ENCODE peak calls at places on chromosomes 3 and 15, in four cellular contexts. One of them, this sample, is unnamed.

GRCh38 chr3:122716667-122717066 is 36.0 kb downstream of the PARP14 start:
- DNase-seq in A549: no peak
- DNase-seq in K562: no peak
- DNase-seq in IMR-90: no peak
- DNase-seq in this sample: no peak

GRCh38 chr3:119240582-119241434 is at the start of gene B4GALT4:
- DNase-seq in K562: peak; percentile 87
- DNase-seq in A549: peak; percentile 90
- DNase-seq in IMR-90: peak; percentile 84
- DNase-seq in this sample: peak; percentile 73

GRCh38 chr3:31572605-31573459 is 40.1 kb downstream of the STT3B start:
- DNase-seq in A549: no peak
- DNase-seq in IMR-90: no peak
- DNase-seq in K562: no peak
- DNase-seq in this sample: no peak

GRCh38 chr3:84959470-84960380 is 936 bp downstream of the CADM2 start:
- DNase-seq in A549: no peak
- DNase-seq in IMR-90: no peak
- DNase-seq in K562: no peak
- DNase-seq in this sample: no peak

GRCh38 chr3:150961949-150962348 is 10.6 kb downstream of the CLRN1 start:
- DNase-seq in A549: no peak
- DNase-seq in IMR-90: no peak
- DNase-seq in K562: no peak
- DNase-seq in this sample: no peak

GRCh38 chr3:50807266-50807665 is 132.5 kb downstream of the DOCK3 start:
- DNase-seq in A549: no peak
- DNase-seq in IMR-90: no peak
- DNase-seq in K562: peak; percentile 1
- DNase-seq in this sample: no peak

GRCh38 chr3:122609798-122610559 is 32.5 kb downstream of the PARP15 start:
- DNase-seq in K562: no peak
- DNase-seq in IMR-90: peak; percentile 89
- DNase-seq in A549: peak; percentile 19
- DNase-seq in this sample: no peak

GRCh38 chr15:101017041-101017754 is 98.0 kb downstream of the LRRK1 start:
- DNase-seq in IMR-90: peak; percentile 6
- DNase-seq in K562: peak; percentile 38
- DNase-seq in A549: peak; percentile 55
- DNase-seq in this sample: no peak

GRCh38 chr3:53160660-53161344 is at the start of gene PRKCD:
- DNase-seq in A549: peak; percentile 68
- DNase-seq in K562: peak; percentile 75
- DNase-seq in IMR-90: peak; percentile 78
- DNase-seq in this sample: peak; percentile 54

GRCh38 chr15:66919421-66919820 is 146.0 kb upstream of the SMAD3 start:
- DNase-seq in A549: no peak
- DNase-seq in K562: no peak
- DNase-seq in IMR-90: no peak
- DNase-seq in this sample: no peak

GRCh38 chr15:74955796-74956647 is 550 bp downstream of the RPP25 start:
- DNase-seq in K562: peak; percentile 88
- DNase-seq in IMR-90: peak; percentile 26
- DNase-seq in A549: peak; percentile 85
- DNase-seq in this sample: no peak

GRCh38 chr3:183475019-183475418 is 46.6 kb upstream of the MCF2L2 start:
- DNase-seq in IMR-90: no peak
- DNase-seq in K562: no peak
- DNase-seq in A549: no peak
- DNase-seq in this sample: no peak

GRCh38 chr15:85878866-85879265 is 84.1 kb upstream of the KLHL25 start:
- DNase-seq in K562: no peak
- DNase-seq in IMR-90: no peak
- DNase-seq in A549: no peak
- DNase-seq in this sample: no peak

GRCh38 chr3:31445701-31446100 is 87.0 kb upstream of the STT3B start:
- DNase-seq in IMR-90: no peak
- DNase-seq in A549: no peak
- DNase-seq in K562: no peak
- DNase-seq in this sample: no peak

GRCh38 chr3:129555616-129556357 is 12.8 kb downstream of the H1-8 start:
- DNase-seq in A549: no peak
- DNase-seq in K562: no peak
- DNase-seq in IMR-90: no peak
- DNase-seq in this sample: no peak

GRCh38 chr15:88920186-88920891 is 7.2 kb upstream of the MFGE8 start:
- DNase-seq in IMR-90: peak; percentile 77
- DNase-seq in A549: peak; percentile 70
- DNase-seq in K562: peak; percentile 79
- DNase-seq in this sample: no peak

GRCh38 chr3:141795311-141795710 is 32.1 kb downstream of the GRK7 start:
- DNase-seq in IMR-90: no peak
- DNase-seq in K562: no peak
- DNase-seq in A549: no peak
- DNase-seq in this sample: no peak

GRCh38 chr15:99305761-99306505 is 54.7 kb downstream of the LRRC28 start:
- DNase-seq in IMR-90: peak; percentile 87
- DNase-seq in A549: peak; percentile 72
- DNase-seq in K562: no peak
- DNase-seq in this sample: peak; percentile 82

GRCh38 chr3:43015572-43016512 is 36.7 kb downstream of the GASK1A start:
- DNase-seq in IMR-90: no peak
- DNase-seq in A549: no peak
- DNase-seq in K562: no peak
- DNase-seq in this sample: no peak

GRCh38 chr3:32238816-32239637 is 547 bp downstream of the CMTM8 start:
- DNase-seq in A549: peak; percentile 31
- DNase-seq in K562: no peak
- DNase-seq in IMR-90: peak; percentile 10
- DNase-seq in this sample: no peak

GRCh38 chr15:90623854-90624253 is 93.3 kb upstream of the BLM start:
- DNase-seq in IMR-90: no peak
- DNase-seq in A549: no peak
- DNase-seq in K562: no peak
- DNase-seq in this sample: no peak

GRCh38 chr15:38593523-38593922 is 28.9 kb upstream of the RASGRP1 start:
- DNase-seq in A549: peak; percentile 27
- DNase-seq in K562: peak; percentile 20
- DNase-seq in IMR-90: no peak
- DNase-seq in this sample: no peak

GRCh38 chr3:72095521-72095920 is 310.6 kb upstream of the PROK2 start:
- DNase-seq in IMR-90: no peak
- DNase-seq in K562: no peak
- DNase-seq in A549: no peak
- DNase-seq in this sample: no peak

GRCh38 chr3:104425416-104425815 is 941.3 kb upstream of the ALCAM start:
- DNase-seq in A549: peak; percentile 25
- DNase-seq in IMR-90: peak; percentile 6
- DNase-seq in K562: no peak
- DNase-seq in this sample: no peak

GRCh38 chr3:185317674-185318073 is 45.3 kb upstream of the MAP3K13 start:
- DNase-seq in A549: peak; percentile 46
- DNase-seq in IMR-90: no peak
- DNase-seq in K562: no peak
- DNase-seq in this sample: peak; percentile 66

GRCh38 chr3:143001034-143001368 is 369 bp upstream of the U2SURP start:
- DNase-seq in K562: no peak
- DNase-seq in A549: no peak
- DNase-seq in IMR-90: no peak
- DNase-seq in this sample: no peak

GRCh38 chr3:3209057-3209456 is 29.6 kb upstream of the CRBN start:
- DNase-seq in K562: no peak
- DNase-seq in A549: no peak
- DNase-seq in IMR-90: no peak
- DNase-seq in this sample: no peak

GRCh38 chr15:92376109-92376508 is 17.6 kb upstream of the ST8SIA2 start:
- DNase-seq in A549: no peak
- DNase-seq in K562: no peak
- DNase-seq in IMR-90: no peak
- DNase-seq in this sample: no peak

GRCh38 chr15:89441295-89441762 is 55.1 kb downstream of the RHCG start:
- DNase-seq in K562: no peak
- DNase-seq in A549: no peak
- DNase-seq in IMR-90: no peak
- DNase-seq in this sample: no peak

GRCh38 chr15:34993413-34993812 is 5.3 kb upstream of the ZNF770 start:
- DNase-seq in K562: peak; percentile 19
- DNase-seq in IMR-90: no peak
- DNase-seq in A549: no peak
- DNase-seq in this sample: no peak

GRCh38 chr3:14549256-14549931 is 9.3 kb upstream of the GRIP2 start:
- DNase-seq in K562: peak; percentile 18
- DNase-seq in A549: peak; percentile 41
- DNase-seq in IMR-90: peak; percentile 25
- DNase-seq in this sample: peak; percentile 18

GRCh38 chr15:82044373-82045178 is 1.2 kb downstream of the MEX3B start:
- DNase-seq in IMR-90: peak; percentile 81
- DNase-seq in K562: no peak
- DNase-seq in A549: peak; percentile 37
- DNase-seq in this sample: no peak

GRCh38 chr3:170222647-170223541 is 670 bp downstream of the PRKCI start:
- DNase-seq in K562: peak; percentile 67
- DNase-seq in IMR-90: peak; percentile 28
- DNase-seq in A549: peak; percentile 41
- DNase-seq in this sample: peak; percentile 12
- TF ChIP-seq MAFK in K562: no peak
- TF ChIP-seq MAFK in IMR-90: no peak
- TF ChIP-seq MAFK in A549: no peak
- TF ChIP-seq MAFK in this sample: no peak

GRCh38 chr15:87736401-87736800 is 520.1 kb downstream of the NTRK3 start:
- DNase-seq in K562: no peak
- DNase-seq in A549: no peak
- DNase-seq in IMR-90: peak; percentile 76
- DNase-seq in this sample: no peak

GRCh38 chr15:87739866-87740265 is 516.7 kb downstream of the NTRK3 start:
- DNase-seq in IMR-90: peak; percentile 27
- DNase-seq in K562: no peak
- DNase-seq in A549: no peak
- DNase-seq in this sample: no peak

GRCh38 chr15:87734571-87735373 is 521.8 kb downstream of the NTRK3 start:
- DNase-seq in A549: no peak
- DNase-seq in K562: no peak
- DNase-seq in IMR-90: no peak
- DNase-seq in this sample: no peak

GRCh38 chr15:87735536-87735935 is 521.0 kb downstream of the NTRK3 start:
- DNase-seq in IMR-90: no peak
- DNase-seq in K562: no peak
- DNase-seq in A549: no peak
- DNase-seq in this sample: no peak

DNA sequence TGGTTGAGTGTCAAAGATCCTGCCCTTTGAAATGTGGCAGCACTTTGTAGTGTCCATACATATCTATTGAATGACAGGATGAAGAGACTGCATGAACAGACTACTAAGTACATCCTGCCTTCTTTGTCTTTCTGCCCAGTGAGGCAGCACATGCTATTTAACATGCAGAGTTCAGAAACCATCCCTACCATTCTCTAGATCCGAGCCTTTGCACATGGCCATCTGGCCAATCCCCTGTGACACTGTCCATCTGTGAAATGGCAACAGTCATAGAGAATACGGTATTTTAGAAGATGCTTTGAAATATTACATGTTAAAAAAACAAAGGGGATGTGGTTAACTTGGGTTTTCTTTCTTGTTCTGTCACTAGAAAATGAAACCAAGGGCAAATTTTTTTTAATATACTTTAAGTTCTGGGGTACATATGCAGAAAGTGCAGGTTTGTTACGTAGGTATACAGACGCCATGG is 519.6 kb downstream of the NTRK3 start:
- DNase-seq in K562: no peak
- DNase-seq in A549: no peak
- DNase-seq in IMR-90: peak; percentile 22
- DNase-seq in this sample: no peak
- TF ChIP-seq MAZ in K562: no peak
- TF ChIP-seq MAZ in A549: no peak
- TF ChIP-seq MAZ in IMR-90: no peak
- TF ChIP-seq MAZ in this sample: no peak

GRCh38 chr3:48598323-48599076 is 3.4 kb upstream of the COL7A1 start:
- DNase-seq in IMR-90: peak; percentile 94
- DNase-seq in K562: no peak
- DNase-seq in A549: peak; percentile 76
- DNase-seq in this sample: no peak
- TF ChIP-seq MAFK in IMR-90: no peak
- TF ChIP-seq MAFK in K562: no peak
- TF ChIP-seq MAFK in A549: no peak
- TF ChIP-seq MAFK in this sample: no peak

GRCh38 chr15:49673861-49674260 is 53.0 kb downstream of the DTWD1 start:
- DNase-seq in IMR-90: no peak
- DNase-seq in A549: no peak
- DNase-seq in K562: no peak
- DNase-seq in this sample: no peak
- TF ChIP-seq MAZ in IMR-90: no peak
- TF ChIP-seq MAZ in A549: no peak
- TF ChIP-seq MAZ in K562: no peak
- TF ChIP-seq MAZ in this sample: no peak